ENCODE peak calls at places on chromosomes 5 and 9, in four cellular contexts. One of them, this sample, is unnamed.
A peak's percentile ranks its signal among the peaks of the same experiment; 100 is the strongest.

GRCh38 chr5:126056851-126057622 is 366.2 kb upstream of the GRAMD2B start:
- DNase-seq in GM03348: no peak
- DNase-seq in foreskin fibroblast: no peak
- DNase-seq in SHP77: no peak
- DNase-seq in this sample: no peak

GRCh38 chr9:33619666-33620404 is 95.8 kb downstream of the ANKRD18B start:
- DNase-seq in GM03348: peak; percentile 20
- DNase-seq in foreskin fibroblast: peak; percentile 85
- DNase-seq in SHP77: peak; percentile 28
- DNase-seq in this sample: peak; percentile 47

GRCh38 chr5:114782869-114783268 is 386.8 kb downstream of the TRIM36 start:
- DNase-seq in GM03348: no peak
- DNase-seq in foreskin fibroblast: no peak
- DNase-seq in SHP77: no peak
- DNase-seq in this sample: no peak

GRCh38 chr5:82635561-82636288 is 357.6 kb upstream of the RPS23 start:
- DNase-seq in GM03348: peak; percentile 28
- DNase-seq in foreskin fibroblast: peak; percentile 91
- DNase-seq in SHP77: no peak
- DNase-seq in this sample: peak; percentile 33

GRCh38 chr5:106759581-106759980 is 911.2 kb downstream of the EFNA5 start:
- DNase-seq in GM03348: no peak
- DNase-seq in foreskin fibroblast: peak; percentile 61
- DNase-seq in SHP77: no peak
- DNase-seq in this sample: no peak

GRCh38 chr5:72709341-72709740 is 107.1 kb upstream of the TNPO1 start:
- DNase-seq in GM03348: no peak
- DNase-seq in foreskin fibroblast: no peak
- DNase-seq in SHP77: no peak
- DNase-seq in this sample: no peak

GRCh38 chr9:116059466-116059865 is 94.1 kb upstream of the PAPPA start:
- DNase-seq in GM03348: no peak
- DNase-seq in foreskin fibroblast: no peak
- DNase-seq in SHP77: no peak
- DNase-seq in this sample: no peak

GRCh38 chr5:135233477-135233876 is 165.6 kb downstream of the MACROH2A1 start:
- DNase-seq in GM03348: no peak
- DNase-seq in foreskin fibroblast: no peak
- DNase-seq in SHP77: peak; percentile 16
- DNase-seq in this sample: no peak

GRCh38 chr9:133347515-133347984 is 381 bp downstream of the MED22 start:
- DNase-seq in GM03348: peak; percentile 71
- DNase-seq in foreskin fibroblast: peak; percentile 58
- DNase-seq in SHP77: peak; percentile 23
- DNase-seq in this sample: peak; percentile 47

GRCh38 chr9:18208166-18209059 is 265.5 kb upstream of the ADAMTSL1 start:
- DNase-seq in GM03348: peak; percentile 31
- DNase-seq in foreskin fibroblast: peak; percentile 61
- DNase-seq in SHP77: peak; percentile 10
- DNase-seq in this sample: peak; percentile 52

GRCh38 chr9:90921104-90921503 is 119.5 kb downstream of the SYK start:
- DNase-seq in GM03348: no peak
- DNase-seq in foreskin fibroblast: peak; percentile 61
- DNase-seq in SHP77: peak; percentile 35
- DNase-seq in this sample: no peak

GRCh38 chr5:50724-51499 is 41.1 kb upstream of the PLEKHG4B start:
- DNase-seq in GM03348: no peak
- DNase-seq in foreskin fibroblast: no peak
- DNase-seq in SHP77: no peak
- DNase-seq in this sample: no peak

GRCh38 chr9:91113026-91113425 is 248.7 kb downstream of the AUH start:
- DNase-seq in GM03348: no peak
- DNase-seq in foreskin fibroblast: no peak
- DNase-seq in SHP77: no peak
- DNase-seq in this sample: no peak

GRCh38 chr9:126893079-126893478 is 21.5 kb upstream of the RALGPS1 start:
- DNase-seq in GM03348: no peak
- DNase-seq in foreskin fibroblast: no peak
- DNase-seq in SHP77: no peak
- DNase-seq in this sample: no peak

GRCh38 chr9:4490705-4491620 is 695 bp downstream of the SLC1A1 start:
- DNase-seq in GM03348: peak; percentile 51
- DNase-seq in foreskin fibroblast: peak; percentile 27
- DNase-seq in SHP77: no peak
- DNase-seq in this sample: peak; percentile 19

GRCh38 chr5:89470658-89471057 is 587.7 kb upstream of the MEF2C start:
- DNase-seq in GM03348: no peak
- DNase-seq in foreskin fibroblast: no peak
- DNase-seq in SHP77: no peak
- DNase-seq in this sample: no peak

GRCh38 chr5:171592741-171593140 is 173.3 kb downstream of the FGF18 start:
- DNase-seq in GM03348: no peak
- DNase-seq in foreskin fibroblast: no peak
- DNase-seq in SHP77: no peak
- DNase-seq in this sample: no peak

GRCh38 chr5:72543365-72543764 is 36.2 kb upstream of the ZNF366 start:
- DNase-seq in GM03348: peak; percentile 58
- DNase-seq in foreskin fibroblast: peak; percentile 80
- DNase-seq in SHP77: no peak
- DNase-seq in this sample: peak; percentile 45

GRCh38 chr9:69985971-69986370 is 57.7 kb upstream of the MAMDC2 start:
- DNase-seq in GM03348: no peak
- DNase-seq in foreskin fibroblast: peak; percentile 62
- DNase-seq in SHP77: no peak
- DNase-seq in this sample: no peak

GRCh38 chr5:6812800-6813731 is 99.8 kb downstream of the TENT4A start:
- DNase-seq in GM03348: peak; percentile 40
- DNase-seq in foreskin fibroblast: peak; percentile 19
- DNase-seq in SHP77: no peak
- DNase-seq in this sample: peak; percentile 21

GRCh38 chr9:128174062-128174461 is 14.0 kb downstream of the BBLN start:
- DNase-seq in GM03348: no peak
- DNase-seq in foreskin fibroblast: no peak
- DNase-seq in SHP77: no peak
- DNase-seq in this sample: no peak

This sample was measured in AG08395.